ENCODE peak calls at places on chromosomes 12 and 14, in ten cellular contexts. One of them, this sample, is unnamed.

GRCh38 chr14:23627961-23628360 is 8.2 kb upstream of the DHRS2 start:
- DNase-seq in GDM1: no peak
- DNase-seq in left lung: no peak
- DNase-seq in uterus: no peak
- DNase-seq in HEK293T: no peak
- DNase-seq in NCI-H187: no peak
- DNase-seq in GM04504: no peak
- DNase-seq in WTC11: no peak
- DNase-seq in kidney tubule cell: no peak
- DNase-seq in endothelial cell of umbilical vein: no peak
- DNase-seq in this sample: no peak

GRCh38 chr12:32052300-32052691 is 54.4 kb upstream of the BICD1 start:
- DNase-seq in left lung: no peak
- DNase-seq in uterus: no peak
- DNase-seq in kidney tubule cell: no peak
- DNase-seq in GDM1: no peak
- DNase-seq in GM04504: no peak
- DNase-seq in HEK293T: no peak
- DNase-seq in endothelial cell of umbilical vein: no peak
- DNase-seq in NCI-H187: no peak
- DNase-seq in WTC11: no peak
- DNase-seq in this sample: no peak

GRCh38 chr12:103505371-103506236 is 9.8 kb upstream of the C12orf42 start:
- DNase-seq in GM04504: no peak
- DNase-seq in uterus: no peak
- DNase-seq in GDM1: no peak
- DNase-seq in left lung: no peak
- DNase-seq in NCI-H187: no peak
- DNase-seq in kidney tubule cell: peak; percentile 99
- DNase-seq in endothelial cell of umbilical vein: no peak
- DNase-seq in WTC11: no peak
- DNase-seq in HEK293T: no peak
- DNase-seq in this sample: no peak

GRCh38 chr12:6759741-6760140 is 6.4 kb upstream of the PTMS start:
- DNase-seq in GM04504: no peak
- DNase-seq in NCI-H187: no peak
- DNase-seq in uterus: no peak
- DNase-seq in HEK293T: no peak
- DNase-seq in GDM1: no peak
- DNase-seq in WTC11: no peak
- DNase-seq in endothelial cell of umbilical vein: no peak
- DNase-seq in left lung: no peak
- DNase-seq in kidney tubule cell: no peak
- DNase-seq in this sample: no peak

GRCh38 chr12:89949457-89950195 is 241.0 kb upstream of the ATP2B1 start:
- DNase-seq in GM04504: peak; percentile 78
- DNase-seq in HEK293T: peak; percentile 20
- DNase-seq in NCI-H187: no peak
- DNase-seq in left lung: no peak
- DNase-seq in uterus: peak; percentile 55
- DNase-seq in WTC11: no peak
- DNase-seq in kidney tubule cell: peak; percentile 65
- DNase-seq in endothelial cell of umbilical vein: peak; percentile 98
- DNase-seq in GDM1: no peak
- DNase-seq in this sample: peak; percentile 95

GRCh38 chr14:46352876-46353275 is 298.7 kb downstream of the RPL10L start:
- DNase-seq in left lung: no peak
- DNase-seq in endothelial cell of umbilical vein: no peak
- DNase-seq in WTC11: no peak
- DNase-seq in GDM1: no peak
- DNase-seq in GM04504: no peak
- DNase-seq in HEK293T: no peak
- DNase-seq in NCI-H187: no peak
- DNase-seq in kidney tubule cell: no peak
- DNase-seq in uterus: no peak
- DNase-seq in this sample: no peak

GRCh38 chr12:6469092-6469491 is 1.4 kb downstream of the VAMP1 start:
- DNase-seq in NCI-H187: no peak
- DNase-seq in WTC11: peak; percentile 0
- DNase-seq in GDM1: no peak
- DNase-seq in GM04504: no peak
- DNase-seq in left lung: no peak
- DNase-seq in endothelial cell of umbilical vein: no peak
- DNase-seq in kidney tubule cell: no peak
- DNase-seq in uterus: no peak
- DNase-seq in HEK293T: no peak
- DNase-seq in this sample: no peak

GRCh38 chr14:47332939-47333338 is 342.5 kb downstream of the MDGA2 start:
- DNase-seq in HEK293T: no peak
- DNase-seq in GM04504: no peak
- DNase-seq in uterus: no peak
- DNase-seq in left lung: no peak
- DNase-seq in WTC11: no peak
- DNase-seq in kidney tubule cell: no peak
- DNase-seq in NCI-H187: no peak
- DNase-seq in GDM1: no peak
- DNase-seq in endothelial cell of umbilical vein: no peak
- DNase-seq in this sample: no peak

GRCh38 chr14:47057364-47057763 is 405.8 kb upstream of the RPL10L start:
- DNase-seq in kidney tubule cell: no peak
- DNase-seq in uterus: no peak
- DNase-seq in left lung: no peak
- DNase-seq in WTC11: no peak
- DNase-seq in endothelial cell of umbilical vein: no peak
- DNase-seq in NCI-H187: no peak
- DNase-seq in GDM1: no peak
- DNase-seq in HEK293T: no peak
- DNase-seq in GM04504: no peak
- DNase-seq in this sample: no peak

GRCh38 chr14:65255583-65256443 is 153.5 kb upstream of the MAX start:
- DNase-seq in NCI-H187: no peak
- DNase-seq in GDM1: no peak
- DNase-seq in left lung: peak; percentile 52
- DNase-seq in endothelial cell of umbilical vein: no peak
- DNase-seq in GM04504: no peak
- DNase-seq in HEK293T: no peak
- DNase-seq in WTC11: peak; percentile 84
- DNase-seq in kidney tubule cell: peak; percentile 75
- DNase-seq in uterus: no peak
- DNase-seq in this sample: no peak

GRCh38 chr14:93219103-93219726 is 12.2 kb downstream of the UBR7 start:
- DNase-seq in WTC11: peak; percentile 46
- DNase-seq in GM04504: no peak
- DNase-seq in NCI-H187: no peak
- DNase-seq in GDM1: peak; percentile 2
- DNase-seq in uterus: no peak
- DNase-seq in HEK293T: peak; percentile 46
- DNase-seq in kidney tubule cell: peak; percentile 67
- DNase-seq in endothelial cell of umbilical vein: peak; percentile 59
- DNase-seq in left lung: peak; percentile 38
- DNase-seq in this sample: peak; percentile 68

GRCh38 chr12:123995023-123995422 is 22.0 kb downstream of the ZNF664 start:
- DNase-seq in GDM1: no peak
- DNase-seq in endothelial cell of umbilical vein: peak; percentile 24
- DNase-seq in kidney tubule cell: peak; percentile 66
- DNase-seq in left lung: no peak
- DNase-seq in NCI-H187: no peak
- DNase-seq in WTC11: no peak
- DNase-seq in uterus: no peak
- DNase-seq in GM04504: no peak
- DNase-seq in HEK293T: no peak
- DNase-seq in this sample: no peak

GRCh38 chr12:123095074-123095694 is 55.7 kb downstream of the PITPNM2 start:
- DNase-seq in GDM1: no peak
- DNase-seq in NCI-H187: peak; percentile 67
- DNase-seq in GM04504: no peak
- DNase-seq in kidney tubule cell: no peak
- DNase-seq in left lung: no peak
- DNase-seq in HEK293T: no peak
- DNase-seq in uterus: no peak
- DNase-seq in endothelial cell of umbilical vein: no peak
- DNase-seq in WTC11: no peak
- DNase-seq in this sample: no peak

GRCh38 chr12:51653431-51653830 is 62.4 kb downstream of the SCN8A start:
- DNase-seq in GM04504: no peak
- DNase-seq in kidney tubule cell: no peak
- DNase-seq in GDM1: no peak
- DNase-seq in WTC11: no peak
- DNase-seq in HEK293T: no peak
- DNase-seq in uterus: no peak
- DNase-seq in left lung: no peak
- DNase-seq in endothelial cell of umbilical vein: no peak
- DNase-seq in NCI-H187: no peak
- DNase-seq in this sample: no peak

GRCh38 chr14:91155626-91156089 is 41.8 kb downstream of the DGLUCY start:
- DNase-seq in left lung: no peak
- DNase-seq in HEK293T: no peak
- DNase-seq in NCI-H187: no peak
- DNase-seq in uterus: no peak
- DNase-seq in GM04504: no peak
- DNase-seq in WTC11: peak; percentile 22
- DNase-seq in kidney tubule cell: no peak
- DNase-seq in endothelial cell of umbilical vein: no peak
- DNase-seq in GDM1: no peak
- DNase-seq in this sample: no peak

GRCh38 chr12:81520064-81520945 is 238.8 kb downstream of the PPFIA2 start:
- DNase-seq in HEK293T: no peak
- DNase-seq in NCI-H187: no peak
- DNase-seq in GM04504: no peak
- DNase-seq in kidney tubule cell: peak; percentile 9
- DNase-seq in left lung: no peak
- DNase-seq in GDM1: no peak
- DNase-seq in WTC11: no peak
- DNase-seq in endothelial cell of umbilical vein: no peak
- DNase-seq in uterus: no peak
- DNase-seq in this sample: peak; percentile 7